ENCODE peak calls at places on chromosomes 11 and 22, in four cellular contexts. One of them, this sample, is unnamed.
A peak's percentile ranks its signal among the peaks of the same experiment; 100 is the strongest.

GRCh38 chr11:104531894-104532293 is 366.4 kb downstream of the CASP12 start:
- DNase-seq in fibroblast of the aortic adventitia: no peak
- DNase-seq in Peyer's patch: no peak
- DNase-seq in astrocyte of the spinal cord: no peak
- DNase-seq in this sample: peak; percentile 4

GRCh38 chr22:46056169-46057041 is 79.4 kb upstream of the WNT7B start:
- DNase-seq in Peyer's patch: no peak
- DNase-seq in astrocyte of the spinal cord: peak; percentile 60
- DNase-seq in fibroblast of the aortic adventitia: peak; percentile 77
- DNase-seq in this sample: no peak

GRCh38 chr11:130726234-130726559 is 190.1 kb downstream of the SNX19 start:
- DNase-seq in fibroblast of the aortic adventitia: peak; percentile 93
- DNase-seq in astrocyte of the spinal cord: peak; percentile 72
- DNase-seq in Peyer's patch: no peak
- DNase-seq in this sample: peak; percentile 84

GRCh38 chr22:21972293-21972779 is 10.3 kb downstream of the TOP3B start:
- DNase-seq in fibroblast of the aortic adventitia: peak; percentile 33
- DNase-seq in astrocyte of the spinal cord: peak; percentile 31
- DNase-seq in Peyer's patch: peak; percentile 56
- DNase-seq in this sample: no peak

GRCh38 chr22:46068176-46068907 is 82.0 kb upstream of the PPARA start:
- DNase-seq in Peyer's patch: no peak
- DNase-seq in astrocyte of the spinal cord: peak; percentile 31
- DNase-seq in fibroblast of the aortic adventitia: peak; percentile 63
- DNase-seq in this sample: no peak

GRCh38 chr11:111963786-111964385 is 26.7 kb downstream of the DIXDC1 start:
- DNase-seq in astrocyte of the spinal cord: peak; percentile 30
- DNase-seq in Peyer's patch: no peak
- DNase-seq in fibroblast of the aortic adventitia: no peak
- DNase-seq in this sample: no peak

GRCh38 chr11:78332174-78332866 is 85.3 kb downstream of the GAB2 start:
- DNase-seq in fibroblast of the aortic adventitia: peak; percentile 56
- DNase-seq in Peyer's patch: no peak
- DNase-seq in astrocyte of the spinal cord: no peak
- DNase-seq in this sample: no peak

GRCh38 chr22:31753005-31753633 is 700 bp upstream of the DEPDC5 start:
- DNase-seq in astrocyte of the spinal cord: peak; percentile 6
- DNase-seq in Peyer's patch: no peak
- DNase-seq in fibroblast of the aortic adventitia: no peak
- DNase-seq in this sample: peak; percentile 52

GRCh38 chr11:66543263-66544107 is 2.4 kb downstream of the ZDHHC24 start:
- DNase-seq in Peyer's patch: peak; percentile 84
- DNase-seq in astrocyte of the spinal cord: peak; percentile 46
- DNase-seq in fibroblast of the aortic adventitia: peak; percentile 29
- DNase-seq in this sample: peak; percentile 35

GRCh38 chr22:37079668-37080171 is 28.2 kb downstream of the KCTD17 start:
- DNase-seq in astrocyte of the spinal cord: peak; percentile 22
- DNase-seq in Peyer's patch: peak; percentile 67
- DNase-seq in fibroblast of the aortic adventitia: peak; percentile 27
- DNase-seq in this sample: peak; percentile 54

GRCh38 chr22:39294571-39295468 is 24.6 kb downstream of the RPL3 start:
- DNase-seq in fibroblast of the aortic adventitia: no peak
- DNase-seq in Peyer's patch: no peak
- DNase-seq in astrocyte of the spinal cord: no peak
- DNase-seq in this sample: no peak

GRCh38 chr11:103806130-103806900 is 230.1 kb upstream of the DDI1 start:
- DNase-seq in fibroblast of the aortic adventitia: peak; percentile 93
- DNase-seq in Peyer's patch: no peak
- DNase-seq in astrocyte of the spinal cord: peak; percentile 92
- DNase-seq in this sample: peak; percentile 70

GRCh38 chr11:73350908-73351636 is 25.1 kb upstream of the RELT start:
- DNase-seq in fibroblast of the aortic adventitia: peak; percentile 86
- DNase-seq in astrocyte of the spinal cord: peak; percentile 78
- DNase-seq in Peyer's patch: peak; percentile 60
- DNase-seq in this sample: peak; percentile 90

GRCh38 chr22:27380826-27381225 is 420.7 kb downstream of the MN1 start:
- DNase-seq in fibroblast of the aortic adventitia: no peak
- DNase-seq in Peyer's patch: no peak
- DNase-seq in astrocyte of the spinal cord: no peak
- DNase-seq in this sample: no peak

GRCh38 chr11:84780689-84781293 is 846.4 kb downstream of the DLG2 start:
- DNase-seq in fibroblast of the aortic adventitia: peak; percentile 38
- DNase-seq in astrocyte of the spinal cord: peak; percentile 47
- DNase-seq in Peyer's patch: no peak
- DNase-seq in this sample: peak; percentile 8

GRCh38 chr11:35968386-35969088 is 24.7 kb downstream of the LDLRAD3 start:
- DNase-seq in Peyer's patch: no peak
- DNase-seq in fibroblast of the aortic adventitia: no peak
- DNase-seq in astrocyte of the spinal cord: no peak
- DNase-seq in this sample: peak; percentile 73

GRCh38 chr11:125165111-125165663 is 636 bp downstream of the PKNOX2 start:
- DNase-seq in fibroblast of the aortic adventitia: peak; percentile 30
- DNase-seq in Peyer's patch: no peak
- DNase-seq in astrocyte of the spinal cord: peak; percentile 51
- DNase-seq in this sample: peak; percentile 23

GRCh38 chr11:114065094-114065493 is 5.6 kb downstream of the ZBTB16 start:
- DNase-seq in astrocyte of the spinal cord: no peak
- DNase-seq in Peyer's patch: no peak
- DNase-seq in fibroblast of the aortic adventitia: no peak
- DNase-seq in this sample: no peak

GRCh38 chr22:23804781-23805291 is 18.1 kb downstream of the SMARCB1 start:
- DNase-seq in astrocyte of the spinal cord: no peak
- DNase-seq in Peyer's patch: no peak
- DNase-seq in fibroblast of the aortic adventitia: no peak
- DNase-seq in this sample: no peak

GRCh38 chr22:44970291-44970690 is 39.5 kb downstream of the PHF21B start:
- DNase-seq in astrocyte of the spinal cord: no peak
- DNase-seq in fibroblast of the aortic adventitia: no peak
- DNase-seq in Peyer's patch: no peak
- DNase-seq in this sample: no peak

GRCh38 chr22:31821572-31821971 is 67.8 kb downstream of the DEPDC5 start:
- DNase-seq in astrocyte of the spinal cord: no peak
- DNase-seq in fibroblast of the aortic adventitia: no peak
- DNase-seq in Peyer's patch: no peak
- DNase-seq in this sample: no peak

GRCh38 chr22:26779929-26780328 is 122.5 kb downstream of the MIAT start:
- DNase-seq in Peyer's patch: no peak
- DNase-seq in fibroblast of the aortic adventitia: no peak
- DNase-seq in astrocyte of the spinal cord: no peak
- DNase-seq in this sample: no peak

GRCh38 chr11:1387961-1388762 is 1.6 kb upstream of the BRSK2 start:
- DNase-seq in fibroblast of the aortic adventitia: no peak
- DNase-seq in astrocyte of the spinal cord: no peak
- DNase-seq in Peyer's patch: no peak
- DNase-seq in this sample: no peak

GRCh38 chr11:15815246-15816209 is 540.8 kb downstream of the SOX6 start:
- DNase-seq in astrocyte of the spinal cord: peak; percentile 14
- DNase-seq in fibroblast of the aortic adventitia: peak; percentile 75
- DNase-seq in Peyer's patch: no peak
- DNase-seq in this sample: no peak

GRCh38 chr11:76244311-76245061 is 38.2 kb upstream of the WNT11 start:
- DNase-seq in fibroblast of the aortic adventitia: no peak
- DNase-seq in Peyer's patch: no peak
- DNase-seq in astrocyte of the spinal cord: no peak
- DNase-seq in this sample: no peak

GRCh38 chr11:36222755-36223635 is 66.2 kb downstream of the COMMD9 start:
- DNase-seq in Peyer's patch: no peak
- DNase-seq in astrocyte of the spinal cord: peak; percentile 30
- DNase-seq in fibroblast of the aortic adventitia: peak; percentile 22
- DNase-seq in this sample: no peak

GRCh38 chr11:70786021-70786665 is 387.8 kb downstream of the CTTN start:
- DNase-seq in Peyer's patch: no peak
- DNase-seq in astrocyte of the spinal cord: no peak
- DNase-seq in fibroblast of the aortic adventitia: no peak
- DNase-seq in this sample: no peak

GRCh38 chr22:30783021-30783420 is 88.3 kb downstream of the OSBP2 start:
- DNase-seq in Peyer's patch: no peak
- DNase-seq in astrocyte of the spinal cord: no peak
- DNase-seq in fibroblast of the aortic adventitia: no peak
- DNase-seq in this sample: no peak

GRCh38 chr22:32920032-32920628 is 118.6 kb downstream of the TIMP3 start:
- DNase-seq in Peyer's patch: no peak
- DNase-seq in astrocyte of the spinal cord: no peak
- DNase-seq in fibroblast of the aortic adventitia: peak; percentile 79
- DNase-seq in this sample: peak; percentile 26

GRCh38 chr22:26952654-26953379 is 295.4 kb downstream of the MIAT start:
- DNase-seq in fibroblast of the aortic adventitia: no peak
- DNase-seq in Peyer's patch: no peak
- DNase-seq in astrocyte of the spinal cord: no peak
- DNase-seq in this sample: no peak

GRCh38 chr11:66263785-66264184 is 4.7 kb upstream of the RAB1B start:
- DNase-seq in astrocyte of the spinal cord: no peak
- DNase-seq in fibroblast of the aortic adventitia: no peak
- DNase-seq in Peyer's patch: no peak
- DNase-seq in this sample: no peak

GRCh38 chr11:70191495-70192140 is 11.5 kb upstream of the FADD start:
- DNase-seq in fibroblast of the aortic adventitia: peak; percentile 47
- DNase-seq in astrocyte of the spinal cord: peak; percentile 56
- DNase-seq in Peyer's patch: peak; percentile 24
- DNase-seq in this sample: peak; percentile 25

GRCh38 chr22:45631839-45632238 is 39.8 kb upstream of the ATXN10 start:
- DNase-seq in Peyer's patch: no peak
- DNase-seq in fibroblast of the aortic adventitia: no peak
- DNase-seq in astrocyte of the spinal cord: no peak
- DNase-seq in this sample: no peak

GRCh38 chr22:48106715-48107259 is 1344.3 kb downstream of the TBC1D22A start:
- DNase-seq in fibroblast of the aortic adventitia: no peak
- DNase-seq in astrocyte of the spinal cord: no peak
- DNase-seq in Peyer's patch: no peak
- DNase-seq in this sample: no peak

GRCh38 chr11:65053826-65054503 is 4.4 kb downstream of the NAALADL1 start:
- DNase-seq in fibroblast of the aortic adventitia: no peak
- DNase-seq in Peyer's patch: peak; percentile 48
- DNase-seq in astrocyte of the spinal cord: no peak
- DNase-seq in this sample: no peak

GRCh38 chr22:43636086-43636485 is 176.0 kb downstream of the EFCAB6 start:
- DNase-seq in Peyer's patch: no peak
- DNase-seq in fibroblast of the aortic adventitia: no peak
- DNase-seq in astrocyte of the spinal cord: no peak
- DNase-seq in this sample: no peak

GRCh38 chr11:61966673-61967176 is 709 bp downstream of the FTH1 start:
- DNase-seq in Peyer's patch: no peak
- DNase-seq in astrocyte of the spinal cord: peak; percentile 30
- DNase-seq in fibroblast of the aortic adventitia: peak; percentile 55
- DNase-seq in this sample: peak; percentile 38

DNA sequence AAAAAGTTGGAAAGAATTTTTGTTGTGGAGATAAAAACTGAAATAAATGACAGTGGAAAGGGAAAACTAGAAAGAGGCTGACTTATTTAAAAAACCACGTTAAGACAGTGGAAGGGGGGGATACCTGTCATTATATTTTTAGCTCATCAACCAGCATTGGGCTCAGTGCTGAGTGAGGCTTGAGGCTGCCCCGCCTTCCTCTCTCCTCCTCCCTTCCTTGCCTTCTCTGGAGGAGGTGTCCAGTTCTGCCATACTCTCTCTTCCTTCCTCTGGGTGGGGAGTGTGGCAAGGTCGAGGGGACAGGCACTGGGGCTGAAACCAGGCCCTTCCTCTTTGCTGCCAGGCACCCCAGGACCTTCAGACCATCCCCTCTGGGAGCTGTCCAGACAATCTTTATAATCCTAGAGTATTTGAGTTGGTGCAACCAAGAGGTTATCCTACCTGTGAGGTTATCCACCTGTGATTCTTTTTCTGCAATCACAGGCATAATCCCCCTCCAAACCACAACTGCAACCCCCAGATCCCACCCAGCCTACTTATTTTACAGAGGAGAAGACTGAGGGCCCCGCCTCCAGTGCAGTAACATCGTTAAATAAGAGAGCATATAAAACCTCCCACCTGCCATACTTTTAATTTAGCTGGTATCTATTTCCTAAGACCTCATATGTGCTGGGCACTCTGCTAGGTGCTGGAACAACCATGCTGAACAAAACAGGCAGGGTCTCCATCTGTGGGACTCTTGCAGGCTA is 578.5 kb downstream of the BUD13 start:
- DNase-seq in Peyer's patch: no peak
- DNase-seq in astrocyte of the spinal cord: no peak
- DNase-seq in fibroblast of the aortic adventitia: no peak
- DNase-seq in this sample: no peak
- H3K4me3 ChIP-seq in Peyer's patch: no peak overlapping the region
- H3K4me3 ChIP-seq in astrocyte of the spinal cord: no peak overlapping the region
- H3K4me3 ChIP-seq in fibroblast of the aortic adventitia: no peak overlapping the region
- H3K4me3 ChIP-seq in this sample: peak overlapping the region; percentile 38

GRCh38 chr11:132119573-132119972 is 749.2 kb downstream of the NTM start:
- DNase-seq in Peyer's patch: no peak
- DNase-seq in fibroblast of the aortic adventitia: no peak
- DNase-seq in astrocyte of the spinal cord: no peak
- DNase-seq in this sample: no peak

GRCh38 chr11:132123854-132124835 is 753.7 kb downstream of the NTM start:
- DNase-seq in Peyer's patch: no peak
- DNase-seq in fibroblast of the aortic adventitia: no peak
- DNase-seq in astrocyte of the spinal cord: no peak
- DNase-seq in this sample: no peak

GRCh38 chr11:132125855-132126841 is 755.7 kb downstream of the NTM start:
- DNase-seq in astrocyte of the spinal cord: peak; percentile 62
- DNase-seq in fibroblast of the aortic adventitia: peak; percentile 51
- DNase-seq in Peyer's patch: no peak
- DNase-seq in this sample: peak; percentile 87

GRCh38 chr11:132123449-132123848 is 753.0 kb downstream of the NTM start:
- DNase-seq in fibroblast of the aortic adventitia: no peak
- DNase-seq in astrocyte of the spinal cord: no peak
- DNase-seq in Peyer's patch: no peak
- DNase-seq in this sample: no peak

DNA sequence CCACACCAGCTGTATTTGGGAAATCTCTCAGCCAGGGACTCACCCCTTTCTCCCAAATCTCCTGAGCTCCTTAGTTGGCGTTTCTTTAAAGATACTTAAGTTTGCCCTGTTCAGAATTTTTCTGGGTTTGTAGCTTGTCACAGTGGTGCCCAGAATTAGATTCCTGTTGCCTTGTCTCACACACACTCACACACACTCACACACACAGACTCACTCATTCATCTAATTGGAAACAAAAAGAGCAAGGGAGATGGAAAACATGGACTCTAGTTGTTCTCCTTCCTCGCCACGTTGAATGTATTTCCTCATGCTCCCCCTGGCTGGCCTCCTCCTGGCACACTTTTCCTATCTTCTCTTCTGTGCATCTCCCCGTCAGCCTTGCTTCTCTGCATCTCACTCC is 752.3 kb downstream of the NTM start:
- DNase-seq in astrocyte of the spinal cord: no peak
- DNase-seq in Peyer's patch: no peak
- DNase-seq in fibroblast of the aortic adventitia: peak; percentile 26
- DNase-seq in this sample: peak; percentile 53
- TF ChIP-seq CTCF in astrocyte of the spinal cord: no peak
- TF ChIP-seq CTCF in Peyer's patch: no peak
- TF ChIP-seq CTCF in fibroblast of the aortic adventitia: no peak
- TF ChIP-seq CTCF in this sample: no peak

GRCh38 chr11:64007160-64007628 is 21.0 kb downstream of the OTUB1 start:
- DNase-seq in astrocyte of the spinal cord: no peak
- DNase-seq in fibroblast of the aortic adventitia: peak; percentile 34
- DNase-seq in Peyer's patch: no peak
- DNase-seq in this sample: peak; percentile 50
- H3K4me3 ChIP-seq in astrocyte of the spinal cord: peak overlapping the region; percentile 20
- H3K4me3 ChIP-seq in fibroblast of the aortic adventitia: peak overlapping the region; percentile 42
- H3K4me3 ChIP-seq in Peyer's patch: peak overlapping the region; percentile 13
- H3K4me3 ChIP-seq in this sample: peak overlapping the region; percentile 33

GRCh38 chr11:2535673-2536439 is 91.0 kb downstream of the KCNQ1 start:
- DNase-seq in Peyer's patch: no peak
- DNase-seq in astrocyte of the spinal cord: no peak
- DNase-seq in fibroblast of the aortic adventitia: no peak
- DNase-seq in this sample: no peak
- TF ChIP-seq CTCF in Peyer's patch: no peak
- TF ChIP-seq CTCF in astrocyte of the spinal cord: no peak
- TF ChIP-seq CTCF in fibroblast of the aortic adventitia: no peak
- TF ChIP-seq CTCF in this sample: no peak

This sample was measured in foreskin fibroblast.